ENCODE peak calls at places on chromosomes 7 and 10, in four cellular contexts. G is MM.1S, E is spleen, K is neural progenitor cell. U is an unnamed sample.

GRCh38 chr10:121956111-121957061 is 18.6 kb downstream of the NSMCE4A start:
- DNase-seq in E (no peak), G (no peak), K (no peak), U (no peak)

GRCh38 chr10:103448751-103449150 is 3.4 kb downstream of the CALHM2 start:
- DNase-seq in E (no peak), K (no peak), G (no peak), U (no peak)

GRCh38 chr10:42971251-42971599 is 105.6 kb upstream of the RET start:
- DNase-seq in E (no peak), K (no peak), G (no peak), U (no peak)

GRCh38 chr7:34078864-34079263 is 173.5 kb downstream of the BMPER start:
- DNase-seq in E (peak), K (no peak), G (no peak), U (no peak)

GRCh38 chr7:105173586-105173985 is 159.6 kb downstream of the KMT2E start:
- DNase-seq in G (no peak), E (no peak), K (no peak), U (no peak)

GRCh38 chr7:112192236-112193154 is 13.7 kb downstream of the DOCK4 start:
- DNase-seq in E (no peak), K (no peak), G (no peak), U (no peak)

GRCh38 chr7:3265388-3265787 is 35.7 kb upstream of the SDK1 start:
- DNase-seq in E (no peak), K (no peak), G (no peak), U (no peak)

GRCh38 chr7:44541-44896 is 147.9 kb upstream of the FAM20C start:
- DNase-seq in E (peak), K (no peak), G (no peak), U (no peak)

GRCh38 chr7:129853661-129854268 is 99.0 kb downstream of the UBE2H start:
- DNase-seq in K (no peak), G (no peak), E (no peak), U (no peak)

GRCh38 chr10:132023092-132023811 is 41.5 kb upstream of the BNIP3 start:
- DNase-seq in G (no peak), K (peak), E (peak), U (peak)

GRCh38 chr7:98193474-98194180 is 17.6 kb upstream of the BHLHA15 start:
- DNase-seq in K (no peak), E (no peak), G (no peak), U (no peak)

GRCh38 chr10:13809447-13809846 is 222.7 kb downstream of the PRPF18 start:
- DNase-seq in E (no peak), K (peak), G (no peak), U (no peak)

GRCh38 chr7:40566879-40567278 is 432.1 kb downstream of the SUGCT start:
- DNase-seq in E (no peak), K (no peak), G (no peak), U (no peak)

GRCh38 chr7:150717821-150718420 is 1.5 kb downstream of the GIMAP1 start:
- DNase-seq in K (no peak), G (no peak), E (no peak), U (no peak)

GRCh38 chr7:152081088-152081487 is 55.6 kb downstream of the GALNT11 start:
- DNase-seq in E (no peak), K (peak), G (no peak), U (no peak)

GRCh38 chr7:42549866-42550485 is 313.0 kb upstream of the GLI3 start:
- DNase-seq in K (no peak), G (no peak), E (no peak), U (no peak)

GRCh38 chr10:79347226-79347893 is at the start of gene PPIF:
- DNase-seq in K (peak), G (peak), E (peak), U (peak)

GRCh38 chr10:93352638-93353383 is 129.3 kb downstream of the MYOF start:
- DNase-seq in E (no peak), K (peak), G (peak), U (peak)

GRCh38 chr10:81179805-81180452 is 642.2 kb downstream of the SH2D4B start:
- DNase-seq in K (peak), E (no peak), G (peak), U (peak)

GRCh38 chr10:1634239-1634638 is 103.1 kb downstream of the ADARB2 start:
- DNase-seq in K (no peak), G (no peak), E (no peak), U (no peak)

GRCh38 chr10:89219512-89220218 is 12.5 kb upstream of the CH25H start:
- DNase-seq in G (no peak), E (no peak), K (no peak), U (no peak)

GRCh38 chr10:32582946-32583345 is 137.0 kb downstream of the CCDC7 start:
- DNase-seq in K (no peak), G (peak), E (no peak), U (no peak)

GRCh38 chr7:92613720-92614119 is 23.5 kb upstream of the FAM133B start:
- DNase-seq in K (no peak), G (no peak), E (no peak), U (no peak)

GRCh38 chr7:54664235-54665228 is 94.5 kb downstream of the SEC61G start:
- DNase-seq in K (peak), E (no peak), G (peak), U (peak)

GRCh38 chr10:124665558-124665957 is 78.6 kb downstream of the FAM53B start:
- DNase-seq in E (no peak), K (no peak), G (no peak), U (no peak)

GRCh38 chr10:46234431-46235060 is 52.3 kb upstream of the ANTXRL start:
- DNase-seq in G (no peak), E (peak), K (no peak), U (no peak)

GRCh38 chr7:43441217-43441616 is 141.7 kb upstream of the STK17A start:
- DNase-seq in E (no peak), G (no peak), K (no peak), U (no peak)

GRCh38 chr10:43982250-43982649 is 333.6 kb upstream of the ZNF32 start:
- DNase-seq in G (no peak), K (no peak), E (no peak), U (no peak)

GRCh38 chr7:14424675-14425074 is 435.2 kb upstream of the ETV1 start:
- DNase-seq in G (no peak), K (no peak), E (no peak), U (no peak)

GRCh38 chr10:21517134-21517982 is 8.1 kb downstream of the SKIDA1 start:
- DNase-seq in G (peak), K (peak), E (no peak), U (no peak)

GRCh38 chr7:33050425-33051318 is 11.9 kb downstream of the NT5C3A start:
- DNase-seq in E (no peak), G (peak), K (peak), U (no peak)

GRCh38 chr10:17415046-17415643 is 39.2 kb downstream of the ST8SIA6 start:
- DNase-seq in G (no peak), E (no peak), K (peak), U (no peak)

GRCh38 chr10:17409170-17409733 is 45.1 kb downstream of the ST8SIA6 start:
- DNase-seq in K (no peak), E (no peak), G (peak), U (no peak)

GRCh38 chr10:17416442-17417211 is 37.8 kb downstream of the ST8SIA6 start:
- DNase-seq in E (no peak), K (no peak), G (no peak), U (no peak)

GRCh38 chr10:17410907-17411306 is 43.5 kb downstream of the ST8SIA6 start:
- DNase-seq in K (no peak), G (no peak), E (no peak), U (no peak)

DNA sequence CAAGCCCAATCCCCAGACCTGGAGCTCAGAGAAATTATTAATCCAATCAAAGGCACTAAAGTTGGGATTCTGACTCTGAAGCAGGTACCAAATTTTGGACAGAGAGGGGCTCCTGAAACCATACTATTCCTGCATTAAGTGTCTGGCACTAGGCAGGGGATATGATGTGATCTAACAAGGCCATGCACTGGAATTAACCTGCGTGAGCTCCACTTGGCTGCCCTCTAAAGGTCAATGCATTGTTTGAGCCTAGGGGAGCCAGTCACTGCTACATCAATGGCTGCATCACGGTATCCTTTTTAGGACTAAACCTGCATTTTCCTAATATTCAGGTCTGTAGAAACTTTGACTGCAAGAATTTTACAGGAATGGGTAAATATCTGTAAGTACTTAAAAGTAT is 42.1 kb downstream of the ST8SIA6 start:
- DNase-seq in E (no peak), G (no peak), K (peak), U (no peak)
- TF ChIP-seq CTCF in E (no peak), G (no peak), K (peak), U (no peak)

GRCh38 chr7:109179601-109180000 is 609.9 kb downstream of the DNAJB9 start:
- DNase-seq in E (no peak), K (no peak), G (no peak), U (no peak)

GRCh38 chr7:109178342-109178741 is 608.7 kb downstream of the DNAJB9 start:
- DNase-seq in E (no peak), K (no peak), G (no peak), U (no peak)
- TF ChIP-seq CTCF in E (no peak), K (no peak), G (no peak), U (no peak)

GRCh38 chr10:24339387-24339786 is 130.4 kb downstream of the KIAA1217 start:
- DNase-seq in G (no peak), E (no peak), K (no peak), U (no peak)

GRCh38 chr10:24334279-24334922 is 125.5 kb downstream of the KIAA1217 start:
- DNase-seq in G (no peak), K (no peak), E (no peak), U (no peak)

GRCh38 chr10:24331457-24331856 is 122.5 kb downstream of the KIAA1217 start:
- DNase-seq in K (no peak), G (no peak), E (no peak), U (no peak)

DNA sequence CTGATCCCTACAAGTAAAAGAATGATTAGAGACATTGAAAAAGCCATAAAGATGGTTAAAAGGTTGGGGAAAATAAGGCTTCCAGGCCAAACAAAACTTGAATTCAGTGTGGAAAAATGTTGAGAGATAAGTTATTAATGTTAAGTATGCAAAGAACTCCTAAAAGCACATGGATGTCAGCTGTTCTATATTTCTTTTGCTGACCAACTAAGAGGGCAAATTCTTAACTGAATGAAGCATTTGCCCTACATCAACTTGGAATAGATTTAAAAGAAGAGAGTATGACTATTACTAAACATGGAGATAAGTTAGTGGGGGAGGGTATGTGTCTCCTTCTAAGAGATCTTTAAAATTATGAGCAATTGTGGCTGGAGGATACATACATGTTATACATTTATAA is 124.8 kb downstream of the KIAA1217 start:
- DNase-seq in K (no peak), E (no peak), G (no peak), U (no peak)
- TF ChIP-seq CTCF in K (no peak), E (no peak), G (no peak), U (no peak)

GRCh38 chr7:128017880-128018845 is 13.1 kb downstream of the LRRC4 start:
- DNase-seq in K (no peak), E (no peak), G (no peak), U (no peak)

GRCh38 chr7:128019330-128019729 is 11.9 kb downstream of the LRRC4 start:
- DNase-seq in K (peak), G (no peak), E (no peak), U (no peak)

GRCh38 chr7:128021361-128021760 is 9.9 kb downstream of the LRRC4 start:
- DNase-seq in K (no peak), G (no peak), E (no peak), U (no peak)

GRCh38 chr7:128017460-128017859 is 13.8 kb downstream of the LRRC4 start:
- DNase-seq in G (no peak), K (no peak), E (no peak), U (no peak)

DNA sequence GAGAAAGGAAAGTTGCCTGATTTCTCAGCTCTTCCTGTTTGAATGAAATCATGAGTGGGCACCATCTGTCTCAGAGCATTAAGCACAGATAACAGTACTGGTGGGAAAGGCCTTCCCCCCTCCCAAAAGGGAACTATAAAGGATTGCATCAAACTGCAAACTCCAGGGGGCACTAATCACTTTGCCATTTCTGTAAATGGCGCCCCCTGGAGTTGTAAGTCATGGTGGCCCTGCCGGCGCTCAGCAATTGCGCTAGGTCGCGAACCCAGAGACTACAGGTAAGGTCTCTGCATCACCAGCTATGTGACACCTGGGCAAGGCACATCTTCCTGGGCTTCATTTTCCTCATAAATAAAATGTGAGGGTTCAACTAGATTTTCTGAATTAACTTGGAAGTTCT is 11.1 kb downstream of the LRRC4 start:
- DNase-seq in K (peak), G (no peak), E (no peak), U (no peak)
- TF ChIP-seq CTCF in K (peak), G (peak), E (no peak), U (no peak)

GRCh38 chr10:22894714-22895113 is 33.1 kb upstream of the ARMC3 start:
- DNase-seq in G (no peak), E (no peak), K (no peak), U (no peak)

GRCh38 chr10:22893776-22894175 is 34.1 kb upstream of the ARMC3 start:
- DNase-seq in G (no peak), E (no peak), K (no peak), U (no peak)

GRCh38 chr10:22899307-22899706 is 28.5 kb upstream of the ARMC3 start:
- DNase-seq in E (no peak), K (no peak), G (no peak), U (no peak)

GRCh38 chr10:22899775-22900174 is 28.1 kb upstream of the ARMC3 start:
- DNase-seq in K (no peak), E (no peak), G (no peak), U (no peak)

DNA sequence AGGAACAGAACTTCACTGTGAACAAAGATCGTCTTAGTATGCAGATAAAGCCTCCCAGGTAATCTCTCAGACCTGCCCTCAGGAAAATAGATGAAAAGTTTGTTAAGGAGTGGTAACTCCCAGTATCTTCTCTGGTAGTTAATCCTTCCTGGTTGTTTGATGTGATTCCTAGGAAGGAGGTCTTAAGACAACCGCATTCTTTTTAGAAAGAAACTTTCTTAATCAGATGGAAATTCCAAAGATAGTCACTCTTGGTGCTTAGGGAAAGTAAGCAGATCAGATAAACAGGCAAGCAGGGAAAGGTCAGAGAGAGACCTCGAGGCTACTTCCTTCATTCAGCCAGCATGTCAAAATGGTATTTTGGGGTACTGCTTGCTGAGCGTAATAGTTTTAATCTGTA is 30.5 kb upstream of the ARMC3 start:
- DNase-seq in K (no peak), E (no peak), G (no peak), U (no peak)
- TF ChIP-seq CTCF in K (no peak), E (no peak), G (no peak), U (no peak)

DNA sequence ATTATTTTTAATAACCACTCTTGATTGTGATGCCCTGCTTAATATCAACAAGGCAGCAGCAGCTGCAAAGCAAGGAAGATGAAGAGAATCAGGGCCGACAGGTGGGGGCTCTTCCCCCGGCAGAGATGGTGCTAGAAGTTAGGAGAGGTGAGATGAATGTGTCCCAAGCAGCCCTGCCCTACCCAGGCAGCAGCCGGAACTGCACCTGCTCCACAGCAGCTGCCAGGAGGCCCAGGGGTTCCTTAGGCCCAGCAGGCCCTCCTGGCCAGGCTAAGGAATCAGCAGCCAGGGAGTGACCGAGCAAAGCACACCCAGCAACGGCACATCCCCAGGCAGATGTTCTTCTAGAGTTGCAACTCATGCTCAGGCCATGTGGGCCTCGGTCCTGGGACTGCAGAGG is 17.9 kb downstream of the AFAP1L2 start:
- DNase-seq in G (no peak), E (no peak), K (no peak), U (no peak)
- TF ChIP-seq CTCF in G (no peak), E (no peak), K (no peak), U (no peak)

GRCh38 chr7:46791180-46791579 is 790.7 kb downstream of the TNS3 start:
- DNase-seq in K (no peak), G (no peak), E (no peak), U (no peak)

GRCh38 chr7:46784746-46785145 is 797.2 kb downstream of the TNS3 start:
- DNase-seq in G (no peak), E (no peak), K (no peak), U (no peak)

GRCh38 chr7:46786995-46787394 is 794.9 kb downstream of the TNS3 start:
- DNase-seq in E (no peak), K (no peak), G (no peak), U (no peak)

GRCh38 chr7:46781901-46782439 is 799.9 kb downstream of the TNS3 start:
- DNase-seq in G (no peak), E (no peak), K (no peak), U (no peak)

DNA sequence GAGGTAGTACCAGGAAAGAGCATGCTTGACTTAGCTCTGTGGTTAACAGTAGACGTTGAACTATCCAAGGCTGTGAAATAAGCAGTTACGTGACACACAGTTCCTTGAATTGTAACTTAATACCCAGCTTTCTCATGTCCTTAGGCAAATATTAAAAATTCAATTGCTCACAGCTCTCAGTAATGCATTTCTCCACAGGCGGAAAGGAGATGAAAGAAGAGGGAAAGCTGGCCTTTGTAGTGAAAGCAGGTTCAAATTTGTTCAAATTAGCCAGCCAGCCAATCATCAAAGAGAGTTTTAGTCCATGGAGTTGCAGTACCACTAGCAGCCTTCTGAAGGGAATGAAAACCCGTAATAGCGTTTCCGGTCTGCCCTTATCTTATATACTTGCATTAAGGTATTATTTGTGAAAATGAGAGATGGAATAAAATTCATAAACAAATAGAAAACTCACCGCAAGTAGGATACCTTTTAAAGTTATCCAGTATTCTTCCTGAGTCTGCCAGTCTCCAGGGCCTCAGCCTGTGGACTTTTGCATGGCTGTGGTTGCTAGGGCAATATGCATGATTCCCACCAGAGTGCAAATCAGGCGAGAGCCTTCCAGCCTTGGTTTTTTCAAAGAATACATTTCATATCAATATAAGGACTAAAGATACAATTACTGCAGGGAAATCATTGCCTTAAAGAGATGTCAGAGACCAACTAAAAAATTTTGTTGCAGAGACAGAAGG is 795.5 kb downstream of the TNS3 start:
- DNase-seq in G (no peak), E (no peak), K (no peak), U (no peak)
- TF ChIP-seq CTCF in G (no peak), E (no peak), K (no peak), U (no peak)

GRCh38 chr7:83271212-83272099 is 108.8 kb upstream of the PCLO start:
- DNase-seq in G (peak), E (no peak), K (peak), U (no peak)
- TF ChIP-seq CTCF in G (peak), E (no peak), K (peak), U (no peak)

DNA sequence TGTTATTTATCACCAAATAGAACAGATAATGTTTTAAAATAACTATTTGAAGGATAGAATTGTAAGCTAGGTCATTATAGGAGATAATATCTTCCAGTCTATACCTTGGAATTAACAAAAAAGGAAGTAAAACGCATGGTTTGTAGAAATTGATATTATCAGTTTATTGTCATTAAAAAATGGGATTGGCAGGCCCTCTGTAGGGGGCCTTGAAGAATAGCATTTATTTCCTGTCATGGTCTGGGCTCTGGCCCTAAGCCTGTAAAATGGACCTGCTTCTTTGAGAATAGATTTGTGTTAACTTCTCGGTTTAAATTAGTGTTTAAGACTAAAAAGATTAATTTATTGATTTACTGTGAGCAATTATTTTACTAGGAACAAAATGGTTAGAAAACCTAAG is 197.6 kb upstream of the FOXP2 start:
- DNase-seq in G (no peak), K (no peak), E (no peak), U (no peak)
- TF ChIP-seq CTCF in G (peak), K (no peak), E (no peak), U (no peak)

U was measured in GM13976.